ENCODE peak calls at places on chromosome X, in ten cellular contexts. C, O, T, X, L, S, F, A, M and D are unnamed samples.

GRCh38 chrX:84047339-84047738 is 140.7 kb downstream of the RPS6KA6 start:
- DNase-seq in O (no peak), X (no peak), M (no peak), F (no peak), T (no peak), L (no peak), A (no peak), S (no peak), C (no peak), D (peak)

GRCh38 chrX:28659269-28659668 is 72.0 kb downstream of the IL1RAPL1 start:
- DNase-seq in X (peak), S (no peak), O (peak), T (no peak), A (no peak), L (no peak), C (no peak), F (no peak), M (no peak), D (no peak)

GRCh38 chrX:11461181-11462001 is 168.2 kb downstream of the AMELX start:
- DNase-seq in S (no peak), C (peak), F (no peak), L (no peak), M (no peak), O (no peak), T (no peak), X (peak), A (no peak), D (no peak)

GRCh38 chrX:112846787-112847186 is 6.2 kb upstream of the AMOT start:
- DNase-seq in A (no peak), L (no peak), C (no peak), S (no peak), F (no peak), M (no peak), T (no peak), O (no peak), X (no peak), D (no peak)

GRCh38 chrX:37871626-37872302 is 24.4 kb upstream of the DYNLT3 start:
- DNase-seq in S (no peak), M (no peak), A (peak), X (peak), F (peak), L (peak), O (no peak), T (no peak), C (peak), D (no peak)

GRCh38 chrX:135737361-135738071 is 24.1 kb downstream of the CT45A1 start:
- DNase-seq in F (no peak), X (peak), C (no peak), T (no peak), M (no peak), O (no peak), L (no peak), A (no peak), S (no peak), D (no peak)

GRCh38 chrX:151397741-151398070 is 700 bp downstream of the VMA21 start:
- DNase-seq in O (no peak), S (no peak), L (no peak), T (no peak), A (no peak), C (peak), F (no peak), M (no peak), X (peak), D (no peak)

GRCh38 chrX:40871385-40872082 is 136.2 kb upstream of the MED14 start:
- DNase-seq in F (no peak), X (no peak), C (peak), S (no peak), L (no peak), O (no peak), M (peak), A (no peak), T (no peak), D (no peak)

GRCh38 chrX:150587585-150588503 is 19.4 kb downstream of the MTM1 start:
- DNase-seq in S (no peak), O (peak), F (no peak), X (peak), L (no peak), T (peak), M (peak), C (no peak), A (no peak), D (no peak)

GRCh38 chrX:153882557-153882956 is 3.4 kb downstream of the L1CAM start:
- DNase-seq in X (no peak), L (no peak), C (no peak), T (no peak), M (no peak), O (no peak), A (no peak), S (no peak), F (no peak), D (no peak)

GRCh38 chrX:38519651-38520050 is 41.7 kb upstream of the TSPAN7 start:
- DNase-seq in A (no peak), T (no peak), F (no peak), L (no peak), C (no peak), X (no peak), M (no peak), O (no peak), S (no peak), D (no peak)

GRCh38 chrX:632391-633042 is 1.9 kb downstream of the SHOX start:
- DNase-seq in C (no peak), O (no peak), S (no peak), X (no peak), T (no peak), A (no peak), L (no peak), F (no peak), M (no peak), D (peak)

GRCh38 chrX:12949927-12950656 is 24.8 kb upstream of the TMSB4X start:
- DNase-seq in X (no peak), O (peak), F (no peak), A (peak), S (peak), T (peak), C (peak), L (peak), M (peak), D (peak)

GRCh38 chrX:17072726-17073125 is 126.3 kb downstream of the REPS2 start:
- DNase-seq in M (no peak), L (no peak), F (no peak), T (no peak), S (no peak), O (no peak), X (no peak), C (no peak), A (no peak), D (no peak)

GRCh38 chrX:40773809-40774208 is 38.5 kb upstream of the MED14 start:
- DNase-seq in X (peak), T (no peak), O (no peak), L (no peak), M (no peak), C (peak), S (no peak), A (no peak), F (no peak), D (no peak)

GRCh38 chrX:107734646-107735045 is 40.9 kb downstream of the TSC22D3 start:
- DNase-seq in C (no peak), O (no peak), L (no peak), S (no peak), T (no peak), A (no peak), X (no peak), M (no peak), F (no peak), D (no peak)

GRCh38 chrX:46961574-46962279 is 49.5 kb downstream of the JADE3 start:
- DNase-seq in T (no peak), F (no peak), A (no peak), S (no peak), M (no peak), X (no peak), O (no peak), C (no peak), L (no peak), D (no peak)

GRCh38 chrX:115958687-115959359 is 211.7 kb upstream of the AGTR2 start:
- DNase-seq in C (no peak), M (no peak), T (no peak), L (no peak), A (no peak), F (no peak), X (no peak), O (no peak), S (no peak), D (no peak)

GRCh38 chrX:118216086-118216485 is 99.5 kb upstream of the KLHL13 start:
- DNase-seq in F (no peak), X (no peak), A (no peak), C (no peak), M (no peak), T (no peak), S (no peak), L (no peak), O (no peak), D (no peak)

GRCh38 chrX:21770631-21771321 is 12.9 kb upstream of the SMPX start:
- DNase-seq in T (no peak), C (peak), S (no peak), A (no peak), F (no peak), L (no peak), X (peak), M (no peak), O (no peak), D (no peak)

GRCh38 chrX:101057095-101057714 is 5.3 kb upstream of the TRMT2B start:
- DNase-seq in M (no peak), C (peak), T (no peak), S (no peak), F (no peak), X (no peak), O (no peak), L (no peak), A (no peak), D (no peak)

GRCh38 chrX:103722505-103722904 is 11.8 kb downstream of the TMEM31 start:
- DNase-seq in S (no peak), X (no peak), O (no peak), M (no peak), C (peak), T (no peak), A (no peak), L (no peak), F (no peak), D (no peak)

GRCh38 chrX:17859609-17860178 is 1.4 kb downstream of the RAI2 start:
- DNase-seq in L (no peak), T (no peak), A (no peak), C (no peak), O (no peak), F (no peak), M (peak), X (no peak), S (no peak), D (no peak)

GRCh38 chrX:143661286-143661685 is 25.4 kb upstream of the SLITRK4 start:
- DNase-seq in O (no peak), F (no peak), C (no peak), A (no peak), X (no peak), M (no peak), S (no peak), T (no peak), L (no peak), D (no peak)

GRCh38 chrX:142238536-142238935 is 33.4 kb upstream of the MAGEC2 start:
- DNase-seq in F (no peak), L (no peak), O (no peak), M (no peak), C (no peak), S (no peak), X (no peak), T (no peak), A (no peak), D (no peak)

GRCh38 chrX:7889138-7889537 is 38.1 kb downstream of the PNPLA4 start:
- DNase-seq in T (no peak), M (no peak), A (no peak), S (no peak), F (no peak), X (no peak), O (peak), C (no peak), L (no peak), D (no peak)

GRCh38 chrX:38868941-38869378 is 67.7 kb downstream of the MID1IP1 start:
- DNase-seq in T (no peak), A (no peak), O (no peak), C (peak), L (peak), S (no peak), M (no peak), F (no peak), X (no peak), D (no peak)